ENCODE peak calls at places on chromosomes 4 and X, in nine cellular contexts. H is omental fat pad, J is mesothelial cell of epicardium, N is A549, F is fibroblast of pulmonary artery, C is HCT116, I is Calu3, Q is mucosa of descending colon, L is GM23338. U is an unnamed sample.

GRCh38 chr4:181685911-181686310 is 557.3 kb upstream of the TENM3 start:
- DNase-seq in H (no peak), J (no peak), N (no peak), F (peak), C (no peak), I (no peak), Q (no peak), L (no peak), U (no peak)

GRCh38 chr4:4456351-4456750 is 69.4 kb downstream of the NSG1 start:
- DNase-seq in H (no peak), J (no peak), N (no peak), F (peak), C (no peak), I (no peak), Q (no peak), L (no peak), U (no peak)

GRCh38 chrX:3271485-3272186 is 74.8 kb downstream of the MXRA5 start:
- DNase-seq in H (no peak), J (no peak), N (no peak), F (peak), C (no peak), I (peak), Q (no peak), L (no peak), U (no peak)

GRCh38 chrX:21740329-21741274 is 17.3 kb downstream of the SMPX start:
- DNase-seq in H (no peak), J (no peak), N (no peak), F (no peak), C (no peak), I (peak), Q (peak), L (no peak), U (no peak)

GRCh38 chr4:10302096-10302495 is 155.1 kb downstream of the ZNF518B start:
- DNase-seq in H (no peak), J (no peak), N (no peak), F (no peak), C (no peak), I (no peak), Q (no peak), L (no peak), U (no peak)

GRCh38 chr4:132614682-132615081 is 534.4 kb upstream of the PCDH10 start:
- DNase-seq in H (no peak), J (no peak), N (no peak), F (peak), C (no peak), I (no peak), Q (no peak), L (peak), U (no peak)

GRCh38 chrX:40444798-40445496 is 135.8 kb upstream of the ATP6AP2 start:
- DNase-seq in H (no peak), J (no peak), N (no peak), F (no peak), C (no peak), I (no peak), Q (no peak), L (no peak), U (no peak)

GRCh38 chr4:58093352-58093751 is 983.2 kb upstream of the IGFBP7 start:
- DNase-seq in H (no peak), J (no peak), N (no peak), F (no peak), C (no peak), I (no peak), Q (no peak), L (peak), U (no peak)

GRCh38 chrX:43559643-43560042 is 96.5 kb upstream of the MAOA start:
- DNase-seq in H (no peak), J (no peak), N (peak), F (peak), C (peak), I (peak), Q (peak), L (peak), U (peak)

GRCh38 chr4:85081196-85081595 is 114.7 kb upstream of the WDFY3 start:
- DNase-seq in H (no peak), J (no peak), N (no peak), F (no peak), C (no peak), I (no peak), Q (no peak), L (no peak), U (no peak)

GRCh38 chr4:119648398-119648797 is 19.8 kb upstream of the PDE5A start:
- DNase-seq in H (no peak), J (no peak), N (no peak), F (no peak), C (no peak), I (no peak), Q (no peak), L (no peak), U (no peak)

GRCh38 chrX:23493941-23494374 is 159.3 kb downstream of the PTCHD1 start:
- DNase-seq in H (no peak), J (no peak), N (no peak), F (peak), C (peak), I (peak), Q (peak), L (no peak), U (no peak)

GRCh38 chrX:121028419-121028818 is 19.0 kb upstream of the GLUD2 start:
- DNase-seq in H (no peak), J (no peak), N (no peak), F (no peak), C (no peak), I (no peak), Q (no peak), L (no peak), U (no peak)

GRCh38 chr4:5721923-5722322 is 10.9 kb downstream of the EVC start:
- DNase-seq in H (no peak), J (no peak), N (no peak), F (no peak), C (no peak), I (no peak), Q (no peak), L (no peak), U (no peak)

GRCh38 chr4:94036964-94037363 is 170.7 kb upstream of the SMARCAD1 start:
- DNase-seq in H (no peak), J (no peak), N (no peak), F (no peak), C (no peak), I (no peak), Q (no peak), L (peak), U (peak)

GRCh38 chr4:111854494-111855087 is 290.7 kb upstream of the FAM241A start:
- DNase-seq in H (no peak), J (no peak), N (peak), F (peak), C (peak), I (peak), Q (peak), L (peak), U (peak)

GRCh38 chr4:28006021-28006420 is 1145.4 kb downstream of the STIM2 start:
- DNase-seq in H (no peak), J (no peak), N (no peak), F (no peak), C (no peak), I (no peak), Q (no peak), L (no peak), U (no peak)

GRCh38 chrX:118904664-118905063 is 69.8 kb upstream of the LONRF3 start:
- DNase-seq in H (no peak), J (no peak), N (no peak), F (no peak), C (no peak), I (no peak), Q (no peak), L (no peak), U (no peak)

GRCh38 chrX:25049347-25049746 is 33.6 kb upstream of the ARX start:
- DNase-seq in H (no peak), J (no peak), N (no peak), F (peak), C (no peak), I (peak), Q (no peak), L (no peak), U (no peak)

GRCh38 chr4:56821394-56822263 is at the start of gene SPINK2:
- DNase-seq in H (no peak), J (peak), N (peak), F (no peak), C (peak), I (peak), Q (peak), L (peak), U (peak)

GRCh38 chr4:101271516-101271915 is 75.8 kb downstream of the PPP3CA start:
- DNase-seq in H (no peak), J (no peak), N (no peak), F (no peak), C (no peak), I (no peak), Q (no peak), L (peak), U (no peak)

GRCh38 chr4:89800012-89800516 is 36.9 kb downstream of the SNCA start:
- DNase-seq in H (no peak), J (no peak), N (no peak), F (peak), C (no peak), I (peak), Q (no peak), L (no peak), U (no peak)

DNA sequence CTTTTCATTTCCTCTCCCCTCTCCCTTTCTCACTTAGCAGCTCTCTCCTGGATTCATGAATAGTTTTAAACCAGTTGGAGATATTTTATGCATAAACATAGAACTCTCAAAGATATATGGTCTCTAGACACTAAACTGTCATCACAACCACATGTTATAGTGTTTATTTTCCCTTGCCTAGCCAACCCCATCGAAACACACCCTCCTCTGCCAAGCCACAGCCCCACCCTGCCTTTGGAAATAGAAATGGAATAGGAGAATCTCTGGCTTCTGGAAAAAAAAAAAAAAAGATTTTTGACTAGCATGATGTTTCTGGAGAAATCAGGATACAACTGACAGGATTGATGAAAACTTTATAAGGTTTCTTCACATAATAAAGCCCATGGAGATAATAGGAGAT is 64.8 kb upstream of the RBPJ start:
- DNase-seq in H (no peak), J (no peak), N (no peak), F (no peak), C (no peak), I (no peak), Q (no peak), L (no peak), U (no peak)
- TF ChIP-seq CTCF in H (no peak), J (no peak), N (no peak), F (no peak), C (no peak), I (no peak), Q (no peak), L (no peak), U (no peak)

GRCh38 chrX:74423289-74423985 is 2.1 kb downstream of the SLC16A2 start:
- DNase-seq in H (no peak), J (no peak), N (no peak), F (no peak), C (no peak), I (no peak), Q (no peak), L (peak), U (no peak)
- TF ChIP-seq CTCF in H (no peak), J (no peak), N (no peak), F (no peak), C (no peak), I (no peak), Q (no peak), L (no peak), U (no peak)

GRCh38 chr4:26163425-26164362 is 157.1 kb upstream of the RBPJ start:
- DNase-seq in H (no peak), J (no peak), N (no peak), F (no peak), C (no peak), I (no peak), Q (no peak), L (peak), U (no peak)

GRCh38 chr4:26162095-26162494 is 158.7 kb upstream of the RBPJ start:
- DNase-seq in H (no peak), J (no peak), N (no peak), F (no peak), C (no peak), I (no peak), Q (no peak), L (no peak), U (no peak)

GRCh38 chr4:26157541-26157940 is 163.3 kb upstream of the RBPJ start:
- DNase-seq in H (no peak), J (no peak), N (no peak), F (peak), C (no peak), I (no peak), Q (no peak), L (no peak), U (no peak)

DNA sequence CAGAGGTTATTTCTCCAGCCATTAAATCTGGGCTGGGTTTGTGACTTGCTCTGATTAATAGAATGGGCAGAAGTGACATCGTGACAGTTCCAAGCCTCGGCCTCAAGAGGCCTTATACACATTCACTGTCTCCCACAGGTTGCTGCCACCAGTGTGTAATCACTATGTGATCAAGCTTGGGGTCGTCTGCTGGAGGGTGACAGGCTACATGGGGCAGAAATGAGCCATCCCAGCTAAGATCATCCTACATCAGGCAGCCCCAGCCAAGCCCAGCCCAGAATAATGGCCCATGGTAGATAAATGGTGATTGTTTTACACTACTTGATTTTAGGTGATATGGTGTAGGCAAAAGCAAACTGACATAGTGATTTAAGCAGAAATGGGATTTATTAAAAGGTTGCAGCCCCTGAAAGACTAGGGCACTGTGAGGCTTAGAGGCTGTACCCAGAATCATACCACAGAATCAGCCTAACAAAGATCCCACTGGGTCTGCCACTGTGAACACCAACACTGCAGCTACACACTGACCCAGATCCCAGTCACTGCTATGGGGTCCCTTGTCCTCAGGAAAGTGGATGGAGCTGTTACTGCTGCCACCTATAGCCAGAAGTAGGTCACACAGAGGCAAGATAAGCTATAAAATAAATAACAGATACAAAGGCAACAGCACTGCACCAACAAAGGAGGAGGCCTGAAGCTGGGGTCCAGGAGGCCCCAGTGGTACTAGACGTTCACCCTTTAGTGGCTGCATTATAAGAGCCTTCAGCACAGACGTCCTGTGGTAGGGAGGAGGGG is 159.6 kb upstream of the RBPJ start:
- DNase-seq in H (no peak), J (no peak), N (no peak), F (no peak), C (no peak), I (peak), Q (no peak), L (peak), U (no peak)
- TF ChIP-seq CTCF in H (no peak), J (no peak), N (no peak), F (peak), C (peak), I (no peak), Q (no peak), L (peak), U (no peak)

GRCh38 chr4:121227254-121227867 is 63.2 kb upstream of the TNIP3 start:
- DNase-seq in H (no peak), J (no peak), N (no peak), F (no peak), C (peak), I (no peak), Q (no peak), L (peak), U (peak)
- TF ChIP-seq CTCF in H (no peak), J (no peak), N (no peak), F (no peak), C (peak), I (no peak), Q (no peak), L (no peak), U (no peak)

GRCh38 chr4:99971453-99972111 is 21.5 kb upstream of the H2AZ1 start:
- DNase-seq in H (no peak), J (no peak), N (no peak), F (no peak), C (no peak), I (no peak), Q (no peak), L (no peak), U (no peak)
- TF ChIP-seq CTCF in H (no peak), J (no peak), N (no peak), F (no peak), C (no peak), I (no peak), Q (no peak), L (no peak), U (no peak)

DNA sequence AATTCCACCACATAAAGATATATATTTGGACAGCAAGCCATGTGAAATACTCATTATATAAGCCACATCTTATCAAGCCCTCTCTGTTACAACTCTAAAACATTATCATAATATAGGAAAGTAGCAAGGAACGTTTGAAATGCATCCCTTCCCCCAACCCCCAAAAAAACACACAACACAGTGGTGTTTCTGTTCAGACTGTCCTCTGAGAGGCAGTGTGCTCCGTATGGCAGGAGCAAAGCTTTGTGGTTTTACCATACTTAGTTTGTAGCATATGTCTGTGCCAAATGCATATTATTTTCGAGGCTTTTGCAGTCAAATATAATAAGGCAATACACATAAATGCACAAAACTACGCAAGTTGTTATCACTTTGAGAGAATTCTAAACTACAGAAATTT is 194.2 kb downstream of the RAPGEF2 start:
- DNase-seq in H (no peak), J (no peak), N (no peak), F (no peak), C (no peak), I (no peak), Q (no peak), L (no peak), U (no peak)
- TF ChIP-seq CTCF in H (no peak), J (no peak), N (no peak), F (no peak), C (no peak), I (no peak), Q (no peak), L (peak), U (no peak)

GRCh38 chr4:2006367-2006766 is 2.4 kb downstream of the NELFA start:
- DNase-seq in H (no peak), J (no peak), N (no peak), F (no peak), C (no peak), I (no peak), Q (no peak), L (no peak), U (no peak)
- TF ChIP-seq CTCF in H (no peak), J (no peak), N (no peak), F (no peak), C (no peak), I (no peak), Q (no peak), L (no peak), U (no peak)

DNA sequence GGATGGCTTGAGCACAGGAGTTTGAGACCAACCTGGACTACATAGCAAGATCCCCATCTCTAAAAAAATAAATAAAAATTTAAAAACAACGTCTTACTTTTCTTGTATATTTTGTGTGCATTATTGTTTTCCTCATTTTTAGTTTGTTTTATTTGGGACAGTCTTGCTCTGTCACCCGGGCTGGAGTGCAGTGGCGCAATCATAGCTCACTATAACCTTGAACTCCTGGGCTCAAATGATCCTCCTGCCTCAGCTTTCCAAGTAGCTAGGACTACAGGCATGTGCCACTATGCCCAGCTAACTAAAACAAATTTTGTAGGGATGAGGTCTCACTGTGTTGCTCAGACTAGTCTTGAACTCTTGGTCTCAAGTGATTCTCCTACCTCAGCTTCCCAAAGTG is 9.5 kb upstream of the SMIM14 start:
- DNase-seq in H (no peak), J (no peak), N (no peak), F (no peak), C (no peak), I (no peak), Q (no peak), L (no peak), U (no peak)
- TF ChIP-seq CTCF in H (no peak), J (no peak), N (no peak), F (no peak), C (no peak), I (no peak), Q (no peak), L (no peak), U (no peak)

GRCh38 chr4:1366371-1367229 is 19.6 kb downstream of the UVSSA start:
- DNase-seq in H (no peak), J (peak), N (no peak), F (no peak), C (no peak), I (no peak), Q (no peak), L (no peak), U (no peak)

GRCh38 chr4:1364217-1364616 is 17.2 kb downstream of the UVSSA start:
- DNase-seq in H (no peak), J (no peak), N (no peak), F (no peak), C (no peak), I (no peak), Q (no peak), L (no peak), U (no peak)

GRCh38 chr4:1364748-1365147 is 17.7 kb downstream of the UVSSA start:
- DNase-seq in H (no peak), J (no peak), N (no peak), F (no peak), C (no peak), I (no peak), Q (no peak), L (no peak), U (no peak)

GRCh38 chr4:1367230-1367935 is 20.4 kb downstream of the UVSSA start:
- DNase-seq in H (no peak), J (peak), N (no peak), F (no peak), C (no peak), I (no peak), Q (no peak), L (no peak), U (no peak)

DNA sequence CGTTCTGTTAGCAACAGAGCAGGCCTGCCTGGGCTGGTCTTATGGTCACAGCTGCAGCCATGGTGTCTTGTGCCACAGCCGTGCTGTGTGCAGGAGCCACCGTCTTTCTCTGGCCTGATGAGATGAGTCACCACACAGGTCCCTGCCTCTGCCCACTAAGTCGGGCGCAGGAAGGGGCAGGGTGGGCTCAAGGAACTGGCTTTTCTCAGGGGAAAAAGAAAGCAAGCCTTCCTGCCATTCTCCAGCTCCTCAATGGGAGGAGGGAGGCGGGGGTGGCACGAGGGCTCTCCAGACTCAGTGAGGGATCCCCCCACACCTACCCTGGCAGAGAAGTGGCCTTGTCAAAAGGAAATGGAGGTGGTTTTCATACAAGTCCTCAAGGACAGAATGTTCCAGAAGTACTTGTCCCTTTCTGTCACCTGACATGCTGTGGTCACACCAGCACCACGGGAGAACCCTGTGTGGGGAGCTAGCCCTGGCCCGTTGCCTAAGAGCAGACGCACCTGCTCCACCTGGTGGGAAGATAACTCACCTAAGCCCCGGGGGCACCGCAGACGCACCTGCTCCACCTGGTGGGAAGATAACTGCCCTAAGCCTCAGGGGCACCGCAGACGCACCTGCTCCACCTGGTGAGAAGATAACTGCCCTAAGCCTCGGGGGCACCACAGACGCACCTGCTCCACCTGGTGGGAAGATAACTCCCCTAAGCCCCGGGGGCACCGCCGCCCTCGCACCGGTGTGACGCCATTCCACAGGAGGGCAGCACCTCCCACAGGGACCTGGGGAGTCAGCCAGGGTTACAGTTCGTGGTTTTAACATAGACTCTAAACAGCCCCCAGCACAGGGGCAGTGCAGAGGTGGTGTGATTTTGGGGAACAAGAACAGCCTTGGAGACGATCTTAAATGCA is 18.5 kb downstream of the UVSSA start:
- DNase-seq in H (no peak), J (no peak), N (no peak), F (no peak), C (no peak), I (no peak), Q (no peak), L (peak), U (no peak)
- TF ChIP-seq CTCF in H (no peak), J (no peak), N (no peak), F (no peak), C (peak), I (no peak), Q (no peak), L (peak), U (no peak)